ENCODE peak calls at places on chromosome 7, in five cellular contexts. G is GM23248; C is activated T-cell treated with anti-CD3 and anti-CD28 coated beads, Interleukin-2, amount 50 U/mL, for 72 hours; B is stomach; J is SW480. K is an unnamed sample.

GRCh38 chr7:95357623-95358022 is 33.3 kb upstream of the PON1 start:
- DNase-seq in G (peak; percentile 5), B (no peak), J (no peak), C (no peak), K (peak; percentile 42)

GRCh38 chr7:27137603-27138410 is 5.7 kb downstream of the HOXA5 start:
- DNase-seq in J (no peak), B (no peak), C (no peak), G (no peak), K (no peak)

GRCh38 chr7:48875300-48875916 is 48.9 kb upstream of the CDC14C start:
- DNase-seq in B (no peak), J (peak; percentile 77), G (peak; percentile 43), C (no peak), K (peak; percentile 42)

GRCh38 chr7:111593343-111593742 is 31.1 kb upstream of the IMMP2L start:
- DNase-seq in B (no peak), J (no peak), G (no peak), C (no peak), K (no peak)

GRCh38 chr7:43905209-43905946 is 1.0 kb downstream of the URGCP start:
- DNase-seq in J (peak; percentile 86), C (no peak), B (peak; percentile 34), G (peak; percentile 63), K (peak; percentile 49)

GRCh38 chr7:111499027-111499426 is 63.3 kb downstream of the IMMP2L start:
- DNase-seq in J (no peak), G (peak; percentile 58), C (no peak), B (no peak), K (peak; percentile 76)

GRCh38 chr7:30503273-30504212 is 1.1 kb downstream of the GGCT start:
- DNase-seq in J (no peak), G (peak; percentile 36), C (no peak), B (no peak), K (no peak)

GRCh38 chr7:81887098-81887497 is 117.3 kb upstream of the HGF start:
- DNase-seq in J (peak; percentile 14), C (no peak), B (no peak), G (no peak), K (peak; percentile 72)

GRCh38 chr7:22666732-22667131 is 60.3 kb upstream of the IL6 start:
- DNase-seq in B (no peak), J (no peak), C (no peak), G (peak; percentile 65), K (peak; percentile 85)

GRCh38 chr7:28615091-28615490 is 202.8 kb downstream of the CREB5 start:
- DNase-seq in C (no peak), G (no peak), J (no peak), B (no peak), K (no peak)

GRCh38 chr7:151890355-151891004 is 13.6 kb upstream of the PRKAG2 start:
- DNase-seq in B (no peak), J (no peak), C (no peak), G (no peak), K (no peak)

GRCh38 chr7:731440-732085 is 4.5 kb upstream of the PRKAR1B start:
- DNase-seq in G (no peak), C (no peak), J (no peak), B (no peak), K (no peak)

GRCh38 chr7:16344927-16345326 is 76.4 kb downstream of the CRPPA start:
- DNase-seq in J (peak; percentile 13), B (no peak), C (no peak), G (no peak), K (peak; percentile 41)

GRCh38 chr7:98211221-98211675 is at the start of gene BHLHA15:
- DNase-seq in G (peak; percentile 17), J (peak; percentile 59), B (peak; percentile 90), C (peak; percentile 55), K (no peak)

GRCh38 chr7:132272763-132273371 is 303.4 kb downstream of the PLXNA4 start:
- DNase-seq in C (no peak), G (no peak), B (no peak), J (no peak), K (no peak)

GRCh38 chr7:84154991-84155781 is 39.4 kb downstream of the SEMA3A start:
- DNase-seq in J (no peak), C (no peak), G (no peak), B (no peak), K (no peak)

GRCh38 chr7:18096087-18096486 is 68.4 kb upstream of the PRPS1L1 start:
- DNase-seq in G (no peak), J (no peak), B (no peak), C (no peak), K (no peak)

GRCh38 chr7:33061282-33061928 is 1.2 kb downstream of the NT5C3A start:
- DNase-seq in J (no peak), C (no peak), B (no peak), G (peak; percentile 29), K (no peak)

GRCh38 chr7:131383417-131383816 is 55.7 kb downstream of the MKLN1 start:
- DNase-seq in G (peak; percentile 19), C (no peak), J (no peak), B (no peak), K (peak; percentile 62)

GRCh38 chr7:131100357-131101054 is 227.2 kb upstream of the MKLN1 start:
- DNase-seq in G (no peak), J (no peak), B (no peak), C (peak; percentile 18), K (no peak)

GRCh38 chr7:142177869-142178268 is 66.4 kb downstream of the MGAM2 start:
- DNase-seq in J (no peak), G (peak; percentile 51), B (no peak), C (no peak), K (no peak)

GRCh38 chr7:129014501-129015101 is 40.3 kb downstream of the TNPO3 start:
- DNase-seq in J (no peak), B (no peak), G (no peak), C (no peak), K (no peak)

GRCh38 chr7:24477807-24478655 is 95.2 kb upstream of the PALS2 start:
- DNase-seq in J (peak; percentile 55), C (no peak), G (peak; percentile 88), B (no peak), K (peak; percentile 93)

GRCh38 chr7:133682364-133683181 is 429.7 kb downstream of the EXOC4 start:
- DNase-seq in J (no peak), G (no peak), C (peak; percentile 9), B (no peak), K (no peak)

GRCh38 chr7:16083931-16084330 is 337.4 kb downstream of the CRPPA start:
- DNase-seq in B (no peak), G (no peak), C (no peak), J (peak; percentile 20), K (no peak)

GRCh38 chr7:2510909-2511768 is 8.4 kb upstream of the LFNG start:
- DNase-seq in G (no peak), C (peak; percentile 74), B (peak; percentile 69), J (no peak), K (no peak)

GRCh38 chr7:44898059-44898458 is 12.7 kb upstream of the PURB start:
- DNase-seq in B (no peak), J (no peak), C (no peak), G (no peak), K (peak; percentile 52)

GRCh38 chr7:20403356-20403755 is 72.7 kb downstream of the ITGB8 start:
- DNase-seq in G (peak; percentile 24), C (no peak), J (no peak), B (no peak), K (peak; percentile 71)

GRCh38 chr7:33459340-33459751 is 330.0 kb downstream of the BBS9 start:
- DNase-seq in G (peak; percentile 81), J (peak; percentile 63), B (no peak), C (no peak), K (peak; percentile 73)

GRCh38 chr7:75937958-75938786 is 23.2 kb downstream of the POR start:
- DNase-seq in J (peak; percentile 89), C (no peak), G (peak; percentile 96), B (no peak), K (peak; percentile 97)

GRCh38 chr7:29190349-29191045 is 4.1 kb upstream of the CHN2 start:
- DNase-seq in B (no peak), J (peak; percentile 70), C (no peak), G (no peak), K (no peak)

GRCh38 chr7:83541187-83541960 is 107.6 kb downstream of the SEMA3E start:
- DNase-seq in C (no peak), J (no peak), B (no peak), G (no peak), K (no peak)

GRCh38 chr7:95104739-95105138 is 197.3 kb downstream of the PPP1R9A start:
- DNase-seq in G (no peak), B (no peak), J (peak; percentile 40), C (no peak), K (peak; percentile 52)

GRCh38 chr7:94973844-94974243 is 66.5 kb downstream of the PPP1R9A start:
- DNase-seq in C (no peak), J (no peak), G (no peak), B (no peak), K (no peak)

GRCh38 chr7:77284633-77285032 is 85.0 kb upstream of the FGL2 start:
- DNase-seq in G (no peak), C (no peak), J (no peak), B (no peak), K (no peak)